ENCODE peak calls at places on chromosome 14, in six cellular contexts. P, X, Y, N, O and H are unnamed samples.
A peak's percentile ranks its signal among the peaks of the same experiment; 100 is the strongest.

GRCh38 chr14:21867541-21867940 is 193.9 kb upstream of the OR4E1 start:
- DNase-seq in O (no peak), Y (peak; percentile 34), N (no peak), P (no peak), X (no peak), H (peak; percentile 54)

GRCh38 chr14:68790656-68791077 is 2.2 kb downstream of the ZFP36L1 start:
- DNase-seq in P (peak; percentile 25), Y (no peak), N (no peak), O (no peak), X (no peak), H (no peak)

GRCh38 chr14:76498976-76499375 is 123.0 kb downstream of the ESRRB start:
- DNase-seq in P (no peak), N (no peak), X (no peak), Y (no peak), O (no peak), H (no peak)

GRCh38 chr14:54715244-54715643 is 148.3 kb downstream of the SAMD4A start:
- DNase-seq in P (no peak), O (no peak), X (no peak), N (peak; percentile 62), Y (peak; percentile 37), H (peak; percentile 22)

GRCh38 chr14:69088523-69089445 is 64.1 kb downstream of the DCAF5 start:
- DNase-seq in X (no peak), P (no peak), N (no peak), O (no peak), Y (no peak), H (peak; percentile 92)

GRCh38 chr14:93126124-93126523 is 10.4 kb upstream of the ITPK1 start:
- DNase-seq in P (no peak), X (no peak), N (no peak), Y (no peak), O (no peak), H (no peak)

GRCh38 chr14:101017209-101017608 is 113.7 kb upstream of the RTL1 start:
- DNase-seq in P (no peak), Y (peak; percentile 18), O (no peak), X (no peak), N (no peak), H (no peak)

GRCh38 chr14:79997509-79998210 is 213.6 kb downstream of the DIO2 start:
- DNase-seq in O (no peak), Y (no peak), P (no peak), N (no peak), X (no peak), H (no peak)

GRCh38 chr14:96554315-96554910 is 52.2 kb downstream of the PAPOLA start:
- DNase-seq in O (no peak), N (no peak), P (no peak), X (no peak), Y (no peak), H (no peak)

GRCh38 chr14:106185837-106186233 is 659.5 kb downstream of the TMEM121 start:
- DNase-seq in N (peak; percentile 15), X (no peak), O (no peak), P (peak; percentile 45), Y (no peak), H (no peak)

GRCh38 chr14:31380106-31380505 is 40.2 kb downstream of the HEATR5A start:
- DNase-seq in Y (no peak), N (no peak), P (no peak), O (no peak), X (no peak), H (no peak)

GRCh38 chr14:89371600-89371999 is 45.4 kb downstream of the FOXN3 start:
- DNase-seq in O (no peak), N (no peak), X (no peak), P (no peak), Y (no peak), H (no peak)

GRCh38 chr14:55731881-55732498 is 152.0 kb downstream of the KTN1 start:
- DNase-seq in N (peak; percentile 49), X (no peak), Y (peak; percentile 47), O (no peak), P (peak; percentile 62), H (no peak)

GRCh38 chr14:101855958-101856357 is 94.4 kb downstream of the PPP2R5C start:
- DNase-seq in Y (no peak), P (no peak), O (no peak), X (no peak), N (peak; percentile 22), H (no peak)

GRCh38 chr14:91814317-91814716 is 53.0 kb downstream of the TC2N start:
- DNase-seq in N (no peak), X (no peak), O (no peak), P (no peak), Y (no peak), H (no peak)
- H3K4me1 ChIP-seq in N (no peaks in the 10 kb centered on the region), X (no peaks in the 10 kb centered on the region), O (no peaks in the 10 kb centered on the region), P (peaks cover 15% of the 10 kb centered on the region), Y (no peaks in the 10 kb centered on the region), H (peaks cover 9% of the 10 kb centered on the region)

GRCh38 chr14:86646688-86647687 is 1117.0 kb downstream of the FLRT2 start:
- DNase-seq in N (no peak), P (no peak), O (no peak), Y (peak; percentile 68), X (no peak), H (peak; percentile 26)
- TF ChIP-seq CTCF in N (no peak), P (no peak), O (no peak), Y (no peak), X (no peak), H (peak; percentile 53)

GRCh38 chr14:35205737-35206136 is 83.4 kb downstream of the PRORP start:
- DNase-seq in Y (no peak), N (no peak), O (no peak), P (no peak), X (no peak), H (no peak)
- H3K4me1 ChIP-seq in Y (no peaks in the 10 kb centered on the region), N (no peaks in the 10 kb centered on the region), O (no peaks in the 10 kb centered on the region), P (no peaks in the 10 kb centered on the region), X (no peaks in the 10 kb centered on the region), H (no peaks in the 10 kb centered on the region)

GRCh38 chr14:34172052-34172451 is 221.2 kb upstream of the EGLN3 start:
- DNase-seq in Y (no peak), O (no peak), N (no peak), P (no peak), X (no peak), H (no peak)
- TF ChIP-seq CTCF in Y (no peak), O (no peak), N (no peak), P (no peak), X (no peak), H (no peak)